ENCODE peak calls at places on chromosomes 6 and 20, in four cellular contexts. M is IMR-90, Y is left lung, R is uterus. D is an unnamed sample.

GRCh38 chr20:58094160-58094559 is 134.3 kb downstream of the ANKRD60 start:
- DNase-seq in M (no peak), R (no peak), Y (no peak), D (no peak)

GRCh38 chr20:1467355-1468116 is 887 bp upstream of the NSFL1C start:
- DNase-seq in R (no peak), M (no peak), Y (no peak), D (no peak)

GRCh38 chr6:3353504-3353903 is 94.8 kb downstream of the PSMG4 start:
- DNase-seq in Y (no peak), R (no peak), M (no peak), D (no peak)

GRCh38 chr6:11469684-11470083 is 67.9 kb upstream of the TMEM170B start:
- DNase-seq in R (no peak), Y (no peak), M (no peak), D (no peak)

GRCh38 chr20:49043000-49043399 is 3.1 kb upstream of the CSE1L start:
- DNase-seq in R (no peak), Y (no peak), M (no peak), D (no peak)

GRCh38 chr6:30882764-30883475 is 1.4 kb upstream of the DDR1 start:
- DNase-seq in M (no peak), Y (peak; percentile 86), R (peak; percentile 53), D (no peak)

GRCh38 chr6:135995160-135995898 is 143.8 kb downstream of the PDE7B start:
- DNase-seq in Y (no peak), M (peak; percentile 93), R (no peak), D (no peak)

GRCh38 chr6:167957626-167958025 is 39.8 kb upstream of the KIF25 start:
- DNase-seq in R (no peak), M (no peak), Y (no peak), D (no peak)

GRCh38 chr6:160831751-160832150 is 129.7 kb downstream of the PLG start:
- DNase-seq in M (no peak), R (no peak), Y (no peak), D (no peak)

GRCh38 chr6:77688641-77689040 is 35.8 kb downstream of the MEI4 start:
- DNase-seq in R (no peak), M (no peak), Y (no peak), D (no peak)

GRCh38 chr20:52744441-52744840 is 227.7 kb upstream of the TSHZ2 start:
- DNase-seq in Y (no peak), R (no peak), M (no peak), D (no peak)

GRCh38 chr6:170393807-170394399 is 87.3 kb downstream of the FAM120B start:
- DNase-seq in M (peak; percentile 19), R (no peak), Y (no peak), D (no peak)

GRCh38 chr6:111710911-111711310 is 105.2 kb upstream of the TRAF3IP2 start:
- DNase-seq in R (no peak), M (no peak), Y (no peak), D (no peak)

GRCh38 chr6:15570171-15570570 is 92.7 kb downstream of the DTNBP1 start:
- DNase-seq in Y (no peak), R (no peak), M (no peak), D (no peak)

GRCh38 chr20:50730765-50731054 is 670 bp upstream of the PARD6B start:
- DNase-seq in M (no peak), R (no peak), Y (no peak), D (no peak)

GRCh38 chr20:39103732-39104131 is 141.6 kb downstream of the DHX35 start:
- DNase-seq in Y (no peak), M (no peak), R (no peak), D (no peak)

GRCh38 chr6:125753218-125753936 is 3.9 kb downstream of the HEY2 start:
- DNase-seq in M (peak; percentile 16), R (no peak), Y (no peak), D (no peak)

GRCh38 chr6:43871284-43871683 is 101.3 kb downstream of the VEGFA start:
- DNase-seq in M (no peak), Y (no peak), R (no peak), D (no peak)

GRCh38 chr6:4287811-4288244 is 152.5 kb upstream of the ECI2 start:
- DNase-seq in R (no peak), M (no peak), Y (no peak), D (no peak)

GRCh38 chr6:158085261-158086053 is 82.6 kb downstream of the SERAC1 start:
- DNase-seq in Y (no peak), M (no peak), R (no peak), D (no peak)

GRCh38 chr6:12577124-12577845 is 139.3 kb upstream of the PHACTR1 start:
- DNase-seq in Y (no peak), R (no peak), M (peak; percentile 64), D (no peak)

GRCh38 chr6:127366281-127367022 is 23.0 kb upstream of the ECHDC1 start:
- DNase-seq in R (no peak), Y (no peak), M (peak; percentile 98), D (no peak)

GRCh38 chr6:157019733-157020132 is 242.6 kb downstream of the ARID1B start:
- DNase-seq in R (no peak), M (peak; percentile 26), Y (no peak), D (no peak)

GRCh38 chr6:137873273-137873762 is 6.3 kb downstream of the TNFAIP3 start:
- DNase-seq in Y (no peak), R (peak; percentile 74), M (peak; percentile 92), D (peak; percentile 54)

GRCh38 chr6:129607581-129608186 is 102.3 kb downstream of the ARHGAP18 start:
- DNase-seq in R (no peak), Y (no peak), M (peak; percentile 30), D (no peak)

GRCh38 chr6:52993461-52993860 is 1.6 kb downstream of the GSTA4 start:
- DNase-seq in M (no peak), Y (no peak), R (no peak), D (no peak)

GRCh38 chr20:44585042-44585968 is 2.9 kb downstream of the PKIG start:
- DNase-seq in R (no peak), M (no peak), Y (no peak), D (no peak)

GRCh38 chr6:33198853-33199436 is 1.5 kb downstream of the RXRB start:
- DNase-seq in M (no peak), R (no peak), Y (no peak), D (no peak)
- H3K4me1 ChIP-seq in M (peaks cover 11% of the 10 kb centered on the region), R (peaks cover 10% of the 10 kb centered on the region), Y (peaks cover 34% of the 10 kb centered on the region), D (peaks cover 45% of the 10 kb centered on the region)

DNA sequence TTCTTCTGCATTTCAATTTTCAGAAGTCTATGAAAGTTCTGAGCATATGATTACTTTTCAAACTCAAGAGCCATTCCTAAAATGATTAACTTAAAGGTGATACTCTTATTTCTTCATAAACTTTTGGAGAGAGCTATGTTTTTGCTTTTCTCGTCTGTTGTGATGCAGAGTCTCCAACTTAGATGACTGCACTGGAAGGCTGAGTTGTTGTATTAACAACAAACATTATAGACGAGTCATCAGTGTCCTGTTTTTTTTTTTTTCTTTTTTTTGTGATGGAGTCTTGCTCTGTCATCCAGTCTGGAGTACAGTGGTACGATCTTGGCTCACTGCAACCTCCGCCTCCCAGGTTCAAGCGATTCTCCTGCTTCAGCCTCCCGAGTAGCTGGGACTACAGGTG is 101.9 kb downstream of the CD109 start:
- DNase-seq in R (no peak), Y (no peak), M (peak; percentile 60), D (no peak)
- TF ChIP-seq CTCF in R (no peak), Y (no peak), M (no peak), D (no peak)

GRCh38 chr6:21596379-21597242 is 3.1 kb downstream of the SOX4 start:
- DNase-seq in M (peak; percentile 59), R (peak; percentile 61), Y (peak; percentile 82), D (peak; percentile 36)

GRCh38 chr6:21598662-21599061 is 5.1 kb downstream of the SOX4 start:
- DNase-seq in Y (no peak), M (no peak), R (no peak), D (no peak)

GRCh38 chr6:21597243-21597682 is 3.7 kb downstream of the SOX4 start:
- DNase-seq in Y (no peak), R (no peak), M (no peak), D (no peak)

GRCh38 chr6:21599074-21599639 is 5.6 kb downstream of the SOX4 start:
- DNase-seq in Y (no peak), M (no peak), R (no peak), D (no peak)

GRCh38 chr6:21597706-21598273 is 4.2 kb downstream of the SOX4 start:
- DNase-seq in Y (no peak), R (no peak), M (no peak), D (no peak)
- H3K4me3 ChIP-seq in Y (peak overlapping the region; percentile 74), R (peak overlapping the region; percentile 84), M (peak overlapping the region; percentile 85), D (no peak overlapping the region)

GRCh38 chr6:75463896-75464295 is 29.7 kb downstream of the FILIP1 start:
- DNase-seq in Y (no peak), M (no peak), R (no peak), D (no peak)
- H3K4me1 ChIP-seq in Y (peaks cover 10% of the 10 kb centered on the region), M (peaks cover 2% of the 10 kb centered on the region), R (no peaks in the 10 kb centered on the region), D (no peaks in the 10 kb centered on the region)

D was measured in CD8-positive, alpha-beta T cell.